ENCODE peak calls at places on chromosomes 16 and 17, in four cellular contexts. One of them, this sample, is unnamed.

GRCh38 chr16:84699712-84700517 is at the start of gene USP10:
- DNase-seq in breast epithelium: peak; percentile 70
- DNase-seq in psoas muscle: peak; percentile 82
- DNase-seq in left ventricle myocardium inferior: peak; percentile 79
- DNase-seq in this sample: peak; percentile 36

GRCh38 chr16:51577621-51578303 is 426.7 kb upstream of the SALL1 start:
- DNase-seq in left ventricle myocardium inferior: no peak
- DNase-seq in breast epithelium: no peak
- DNase-seq in psoas muscle: no peak
- DNase-seq in this sample: no peak

GRCh38 chr17:59221159-59221847 is 992 bp downstream of the GDPD1 start:
- DNase-seq in psoas muscle: no peak
- DNase-seq in breast epithelium: no peak
- DNase-seq in left ventricle myocardium inferior: no peak
- DNase-seq in this sample: no peak

GRCh38 chr16:16075463-16076399 is 126.3 kb downstream of the ABCC1 start:
- DNase-seq in psoas muscle: peak; percentile 66
- DNase-seq in left ventricle myocardium inferior: peak; percentile 47
- DNase-seq in breast epithelium: no peak
- DNase-seq in this sample: no peak

GRCh38 chr17:2948721-2949468 is 114.5 kb downstream of the OR1D5 start:
- DNase-seq in breast epithelium: no peak
- DNase-seq in psoas muscle: no peak
- DNase-seq in left ventricle myocardium inferior: no peak
- DNase-seq in this sample: no peak

GRCh38 chr17:47220531-47220999 is 11.4 kb downstream of the MYL4 start:
- DNase-seq in breast epithelium: no peak
- DNase-seq in psoas muscle: no peak
- DNase-seq in left ventricle myocardium inferior: no peak
- DNase-seq in this sample: no peak

GRCh38 chr17:51703364-51704341 is 443.3 kb downstream of the UTP18 start:
- DNase-seq in breast epithelium: peak; percentile 70
- DNase-seq in psoas muscle: peak; percentile 59
- DNase-seq in left ventricle myocardium inferior: peak; percentile 70
- DNase-seq in this sample: no peak

GRCh38 chr17:28726396-28726911 is 421 bp upstream of the TLCD1 start:
- DNase-seq in left ventricle myocardium inferior: no peak
- DNase-seq in breast epithelium: no peak
- DNase-seq in psoas muscle: no peak
- DNase-seq in this sample: peak; percentile 54

GRCh38 chr17:73261952-73262675 is 434 bp upstream of the CPSF4L start:
- DNase-seq in breast epithelium: peak; percentile 91
- DNase-seq in left ventricle myocardium inferior: no peak
- DNase-seq in psoas muscle: no peak
- DNase-seq in this sample: peak; percentile 43

GRCh38 chr16:17271687-17272086 is 199.1 kb downstream of the XYLT1 start:
- DNase-seq in breast epithelium: no peak
- DNase-seq in left ventricle myocardium inferior: no peak
- DNase-seq in psoas muscle: no peak
- DNase-seq in this sample: no peak

GRCh38 chr16:25089346-25089745 is 22.2 kb upstream of the LCMT1 start:
- DNase-seq in left ventricle myocardium inferior: no peak
- DNase-seq in breast epithelium: no peak
- DNase-seq in psoas muscle: no peak
- DNase-seq in this sample: no peak

GRCh38 chr17:7914771-7915610 is 1.1 kb downstream of the RNF227 start:
- DNase-seq in psoas muscle: no peak
- DNase-seq in breast epithelium: peak; percentile 59
- DNase-seq in left ventricle myocardium inferior: peak; percentile 21
- DNase-seq in this sample: peak; percentile 80

GRCh38 chr16:68403704-68404103 is 44.6 kb downstream of the SMPD3 start:
- DNase-seq in left ventricle myocardium inferior: no peak
- DNase-seq in breast epithelium: no peak
- DNase-seq in psoas muscle: no peak
- DNase-seq in this sample: no peak

GRCh38 chr17:10130263-10130662 is 68.1 kb downstream of the GAS7 start:
- DNase-seq in breast epithelium: no peak
- DNase-seq in left ventricle myocardium inferior: no peak
- DNase-seq in psoas muscle: no peak
- DNase-seq in this sample: no peak

GRCh38 chr17:73485130-73485529 is 159.1 kb downstream of the SDK2 start:
- DNase-seq in left ventricle myocardium inferior: no peak
- DNase-seq in breast epithelium: no peak
- DNase-seq in psoas muscle: no peak
- DNase-seq in this sample: no peak

GRCh38 chr16:53370827-53371226 is 63.4 kb upstream of the RBL2 start:
- DNase-seq in breast epithelium: no peak
- DNase-seq in psoas muscle: no peak
- DNase-seq in left ventricle myocardium inferior: no peak
- DNase-seq in this sample: no peak

GRCh38 chr16:2928796-2929195 is 17.1 kb downstream of the FLYWCH1 start:
- DNase-seq in left ventricle myocardium inferior: no peak
- DNase-seq in psoas muscle: no peak
- DNase-seq in breast epithelium: no peak
- DNase-seq in this sample: no peak

GRCh38 chr16:1786242-1787055 is 3.7 kb downstream of the NUBP2 start:
- DNase-seq in left ventricle myocardium inferior: peak; percentile 13
- DNase-seq in breast epithelium: no peak
- DNase-seq in psoas muscle: peak; percentile 22
- DNase-seq in this sample: no peak

GRCh38 chr17:41417576-41418015 is 6.8 kb downstream of the KRT37 start:
- DNase-seq in psoas muscle: no peak
- DNase-seq in breast epithelium: no peak
- DNase-seq in left ventricle myocardium inferior: no peak
- DNase-seq in this sample: no peak

GRCh38 chr17:13583996-13584700 is 17.6 kb downstream of the HS3ST3A1 start:
- DNase-seq in psoas muscle: no peak
- DNase-seq in breast epithelium: no peak
- DNase-seq in left ventricle myocardium inferior: no peak
- DNase-seq in this sample: no peak
- H3K27ac ChIP-seq in psoas muscle: no peak overlapping the region
- H3K27ac ChIP-seq in breast epithelium: no peak overlapping the region
- H3K27ac ChIP-seq in left ventricle myocardium inferior: no peak overlapping the region
- H3K27ac ChIP-seq in this sample: no peak overlapping the region

GRCh38 chr16:87707714-87708113 is 58.1 kb downstream of the KLHDC4 start:
- DNase-seq in left ventricle myocardium inferior: no peak
- DNase-seq in breast epithelium: no peak
- DNase-seq in psoas muscle: no peak
- DNase-seq in this sample: no peak

GRCh38 chr16:87705780-87706277 is 60.0 kb downstream of the KLHDC4 start:
- DNase-seq in psoas muscle: no peak
- DNase-seq in left ventricle myocardium inferior: no peak
- DNase-seq in breast epithelium: no peak
- DNase-seq in this sample: no peak

GRCh38 chr16:87707097-87707496 is 58.7 kb downstream of the KLHDC4 start:
- DNase-seq in left ventricle myocardium inferior: no peak
- DNase-seq in psoas muscle: no peak
- DNase-seq in breast epithelium: no peak
- DNase-seq in this sample: no peak

GRCh38 chr16:87704754-87705353 is 60.9 kb downstream of the KLHDC4 start:
- DNase-seq in psoas muscle: no peak
- DNase-seq in breast epithelium: no peak
- DNase-seq in left ventricle myocardium inferior: no peak
- DNase-seq in this sample: no peak

DNA sequence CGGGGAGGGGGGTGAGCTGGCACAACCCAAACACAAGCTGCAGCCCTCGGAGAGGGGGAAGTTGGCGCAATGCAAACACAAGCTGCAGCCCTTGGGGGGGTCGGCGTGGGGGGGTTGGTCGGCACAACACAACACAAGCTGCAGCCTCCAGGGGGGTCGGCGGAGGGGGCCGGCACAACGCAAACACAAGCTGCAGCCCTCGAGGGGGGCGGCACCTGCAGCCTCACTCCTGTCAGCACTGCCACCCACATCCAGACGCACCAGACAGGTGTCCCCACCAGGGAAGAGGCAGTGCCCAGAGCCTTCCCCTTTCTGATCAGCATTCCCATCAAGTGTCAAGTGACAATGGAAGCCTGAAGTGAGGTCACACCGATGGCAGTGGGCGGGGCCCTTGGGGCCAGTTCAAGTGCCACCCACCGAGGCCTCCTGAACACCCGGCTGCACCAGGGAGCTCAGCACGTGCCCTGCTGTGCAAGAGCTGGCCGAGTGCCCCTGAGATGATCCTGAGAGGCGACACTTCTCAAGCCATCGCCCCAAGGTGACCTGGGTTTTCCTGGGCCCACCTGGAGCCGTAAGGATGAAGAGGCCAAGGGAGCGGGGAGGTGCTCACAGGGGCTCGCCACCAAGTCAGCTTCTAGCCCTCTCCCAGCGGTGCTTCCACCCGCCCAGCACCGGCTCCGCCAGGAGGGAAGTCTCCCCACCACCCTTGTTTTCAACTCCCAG is 59.3 kb downstream of the KLHDC4 start:
- DNase-seq in psoas muscle: no peak
- DNase-seq in breast epithelium: no peak
- DNase-seq in left ventricle myocardium inferior: no peak
- DNase-seq in this sample: no peak
- H3K27ac ChIP-seq in psoas muscle: no peak overlapping the region
- H3K27ac ChIP-seq in breast epithelium: no peak overlapping the region
- H3K27ac ChIP-seq in left ventricle myocardium inferior: no peak overlapping the region
- H3K27ac ChIP-seq in this sample: no peak overlapping the region

GRCh38 chr16:13809765-13810164 is 110.2 kb upstream of the ERCC4 start:
- DNase-seq in psoas muscle: no peak
- DNase-seq in left ventricle myocardium inferior: no peak
- DNase-seq in breast epithelium: no peak
- DNase-seq in this sample: no peak

GRCh38 chr16:13803974-13804373 is 116.0 kb upstream of the ERCC4 start:
- DNase-seq in left ventricle myocardium inferior: no peak
- DNase-seq in breast epithelium: no peak
- DNase-seq in psoas muscle: no peak
- DNase-seq in this sample: no peak

GRCh38 chr16:13811834-13812233 is 108.1 kb upstream of the ERCC4 start:
- DNase-seq in breast epithelium: no peak
- DNase-seq in psoas muscle: no peak
- DNase-seq in left ventricle myocardium inferior: no peak
- DNase-seq in this sample: no peak

GRCh38 chr16:13808075-13808474 is 111.9 kb upstream of the ERCC4 start:
- DNase-seq in psoas muscle: no peak
- DNase-seq in breast epithelium: no peak
- DNase-seq in left ventricle myocardium inferior: no peak
- DNase-seq in this sample: no peak
- H3K27ac ChIP-seq in psoas muscle: no peak overlapping the region
- H3K27ac ChIP-seq in breast epithelium: no peak overlapping the region
- H3K27ac ChIP-seq in left ventricle myocardium inferior: no peak overlapping the region
- H3K27ac ChIP-seq in this sample: no peak overlapping the region

GRCh38 chr16:56861092-56861610 is 3.9 kb upstream of the SLC12A3 start:
- DNase-seq in breast epithelium: no peak
- DNase-seq in psoas muscle: no peak
- DNase-seq in left ventricle myocardium inferior: no peak
- DNase-seq in this sample: no peak
- H3K27ac ChIP-seq in breast epithelium: no peak overlapping the region
- H3K27ac ChIP-seq in psoas muscle: no peak overlapping the region
- H3K27ac ChIP-seq in left ventricle myocardium inferior: no peak overlapping the region
- H3K27ac ChIP-seq in this sample: no peak overlapping the region

DNA sequence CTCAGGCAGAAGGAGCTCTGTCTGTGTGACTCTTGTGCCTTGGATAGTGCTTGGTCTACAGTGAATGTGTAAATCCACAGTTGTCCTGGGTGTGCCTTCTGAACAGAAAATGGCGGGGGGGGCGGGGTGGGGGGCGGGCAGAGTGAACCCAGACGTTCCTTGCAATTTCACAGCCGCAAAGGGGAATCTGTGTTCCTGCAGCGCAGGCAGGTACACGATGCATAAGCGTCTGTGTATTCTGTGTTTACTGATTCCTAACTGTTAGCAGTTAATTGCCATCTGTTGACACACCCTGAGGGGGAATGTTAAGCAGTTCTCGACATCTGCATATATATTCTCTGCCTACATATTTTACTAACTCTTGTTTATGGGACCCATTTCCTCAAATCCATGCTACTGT is 123.5 kb upstream of the ZFHX3 start:
- DNase-seq in breast epithelium: no peak
- DNase-seq in left ventricle myocardium inferior: no peak
- DNase-seq in psoas muscle: no peak
- DNase-seq in this sample: no peak
- H3K27ac ChIP-seq in breast epithelium: no peak overlapping the region
- H3K27ac ChIP-seq in left ventricle myocardium inferior: peak overlapping the region; percentile 81
- H3K27ac ChIP-seq in psoas muscle: no peak overlapping the region
- H3K27ac ChIP-seq in this sample: no peak overlapping the region

GRCh38 chr17:11869680-11870394 is 127.4 kb downstream of the ZNF18 start:
- DNase-seq in left ventricle myocardium inferior: no peak
- DNase-seq in psoas muscle: no peak
- DNase-seq in breast epithelium: no peak
- DNase-seq in this sample: no peak
- H3K27ac ChIP-seq in left ventricle myocardium inferior: no peak overlapping the region
- H3K27ac ChIP-seq in psoas muscle: no peak overlapping the region
- H3K27ac ChIP-seq in breast epithelium: no peak overlapping the region
- H3K27ac ChIP-seq in this sample: no peak overlapping the region